ENCODE peak calls at places on chromosomes 1 and 21, in four cellular contexts. G, L, B and Z are unnamed samples.

GRCh38 chr1:201810466-201811216 is 18.3 kb upstream of the IPO9 start:
- DNase-seq in G (no peak), L (no peak), B (no peak), Z (no peak)

GRCh38 chr1:209733409-209734192 is 22.3 kb upstream of the TRAF3IP3 start:
- DNase-seq in G (no peak), L (no peak), B (no peak), Z (no peak)

GRCh38 chr1:11523261-11523660 is 44.3 kb downstream of the DISP3 start:
- DNase-seq in G (no peak), L (no peak), B (no peak), Z (no peak)

GRCh38 chr1:230335861-230336549 is 90.1 kb downstream of the PGBD5 start:
- DNase-seq in G (no peak), L (no peak), B (no peak), Z (no peak)

GRCh38 chr1:246462986-246463385 is 44.1 kb downstream of the SMYD3 start:
- DNase-seq in G (no peak), L (no peak), B (no peak), Z (no peak)

GRCh38 chr1:1437904-1438376 is 2.5 kb downstream of the VWA1 start:
- DNase-seq in G (no peak), L (peak), B (peak), Z (peak)

GRCh38 chr1:94042388-94042787 is 78.6 kb downstream of the ABCA4 start:
- DNase-seq in G (no peak), L (no peak), B (no peak), Z (no peak)

GRCh38 chr1:183877321-183877720 is 72.4 kb downstream of the RGL1 start:
- DNase-seq in G (no peak), L (no peak), B (no peak), Z (no peak)

GRCh38 chr1:184883304-184883815 is 90.9 kb downstream of the NIBAN1 start:
- DNase-seq in G (no peak), L (no peak), B (no peak), Z (no peak)

GRCh38 chr21:45698493-45698947 is 55.0 kb downstream of the PCBP3 start:
- DNase-seq in G (no peak), L (no peak), B (no peak), Z (no peak)
- TF ChIP-seq POLR2AphosphoS5 in G (no peak), L (no peak), B (no peak), Z (no peak)

GRCh38 chr1:117116784-117117130 is 4.8 kb downstream of the TRIM45 start:
- DNase-seq in G (no peak), L (no peak), B (no peak), Z (no peak)
- TF ChIP-seq POLR2A in G (no peak), L (no peak), B (no peak), Z (no peak)

GRCh38 chr1:3482590-3482899 is 28.1 kb downstream of the ARHGEF16 start:
- DNase-seq in G (peak), L (peak), B (no peak), Z (peak)

GRCh38 chr1:3481836-3482589 is 27.5 kb downstream of the ARHGEF16 start:
- DNase-seq in G (no peak), L (no peak), B (no peak), Z (no peak)

GRCh38 chr1:3485016-3485415 is 30.6 kb downstream of the ARHGEF16 start:
- DNase-seq in G (no peak), L (no peak), B (no peak), Z (no peak)

GRCh38 chr1:3483380-3483779 is 28.9 kb downstream of the ARHGEF16 start:
- DNase-seq in G (no peak), L (no peak), B (no peak), Z (no peak)

DNA sequence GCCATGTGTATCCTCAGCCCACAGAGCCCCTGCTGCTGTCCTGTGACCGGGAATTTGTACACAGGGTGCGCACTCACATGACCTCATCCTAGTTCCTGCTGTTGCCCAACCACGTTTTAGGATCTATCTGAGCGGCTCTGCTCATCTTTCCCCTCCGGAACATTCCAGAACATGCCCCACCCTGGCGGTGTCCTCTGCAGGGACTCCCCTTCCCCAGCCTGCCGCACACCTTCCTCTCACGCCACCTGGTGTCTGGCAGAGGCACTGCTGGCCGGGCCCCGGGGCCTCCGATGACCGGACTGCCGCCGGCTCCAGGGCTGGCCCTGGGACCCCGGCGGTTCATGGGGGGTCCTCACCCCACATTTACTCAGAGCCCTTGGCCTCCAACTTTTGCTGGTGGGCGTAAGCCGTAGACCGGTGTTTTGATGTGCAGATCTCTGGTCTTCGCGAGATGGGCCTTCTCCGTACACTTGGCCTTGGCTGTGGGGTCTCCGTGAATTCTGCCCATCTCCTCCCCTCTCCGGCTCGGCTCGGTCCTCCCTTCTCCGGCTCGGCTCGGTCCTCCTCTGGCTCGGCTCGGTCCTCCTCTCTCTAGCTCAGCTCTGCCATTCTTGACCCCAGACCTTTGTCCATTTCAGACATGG is 29.5 kb downstream of the ARHGEF16 start:
- DNase-seq in G (peak), L (peak), B (peak), Z (peak)
- TF ChIP-seq TAF1 in G (no peak), L (no peak), B (no peak), Z (no peak)

DNA sequence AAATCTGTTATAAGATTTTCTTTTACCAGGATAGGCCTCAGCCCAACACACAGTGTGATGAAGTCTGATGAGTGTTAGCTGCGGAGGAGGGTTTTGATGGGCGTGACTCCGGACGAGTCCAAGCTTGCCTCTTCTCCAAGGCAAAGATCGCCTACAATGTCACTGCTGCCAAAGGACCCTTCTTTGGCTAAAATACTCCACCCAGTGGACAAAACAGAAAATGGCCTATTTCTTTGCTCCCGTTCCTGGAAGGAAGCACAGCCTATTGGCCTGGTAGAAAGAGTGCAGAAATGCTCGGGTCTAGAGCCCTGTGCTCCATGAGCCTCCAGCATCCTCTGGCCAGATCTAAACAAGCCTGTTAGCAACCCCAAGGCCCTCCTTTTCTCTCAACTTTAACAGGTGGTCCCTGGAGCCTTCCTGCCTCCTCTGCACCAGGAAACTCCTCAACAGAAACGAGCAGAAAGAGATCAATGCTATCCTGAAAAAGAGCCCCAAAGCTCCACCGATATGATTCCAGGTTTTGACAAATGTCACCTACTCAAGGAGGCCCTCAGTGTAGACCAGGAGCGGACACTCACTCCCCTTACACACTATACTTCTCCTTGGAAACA is 3.4 kb upstream of the CASQ2 start:
- DNase-seq in G (peak), L (peak), B (peak), Z (peak)
- TF ChIP-seq POLR2AphosphoS5 in G (no peak), L (no peak), B (no peak), Z (no peak)

DNA sequence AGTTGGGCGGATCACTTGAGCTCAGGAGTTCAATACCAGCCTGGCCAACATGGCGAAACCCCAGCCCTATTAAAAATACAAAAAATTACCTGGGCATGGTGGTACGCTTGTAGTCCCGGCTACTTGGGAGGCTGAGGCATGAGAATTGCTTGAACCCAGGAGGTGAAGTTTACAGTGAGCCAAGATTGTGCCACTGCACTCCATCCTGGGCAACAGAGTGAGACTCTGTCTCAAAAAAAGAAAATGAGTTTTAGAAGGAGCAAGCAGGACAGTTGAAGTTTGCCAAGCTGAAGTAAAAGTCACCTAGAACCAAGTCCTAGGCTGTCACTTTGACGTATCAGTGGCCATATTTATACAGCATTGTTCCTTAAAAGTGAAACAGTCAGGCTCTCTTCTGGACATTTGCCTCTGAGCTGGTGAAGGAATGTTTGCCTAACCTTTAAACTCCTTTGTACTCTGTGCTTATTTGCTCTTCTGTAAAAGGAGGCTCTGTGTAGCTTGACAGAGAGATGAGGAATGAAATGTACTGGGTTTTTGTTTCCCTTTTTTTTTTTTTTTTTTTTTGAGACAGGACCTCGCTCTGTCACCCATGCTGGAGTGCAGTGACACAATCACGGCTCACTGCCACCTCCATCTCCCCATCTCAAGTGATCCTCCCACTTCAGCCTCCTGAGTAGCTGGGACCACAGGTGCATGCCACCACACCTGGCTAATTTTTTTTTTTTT is 2.8 kb downstream of the RAB4A start:
- DNase-seq in G (no peak), L (no peak), B (peak), Z (no peak)
- TF ChIP-seq POLR2A in G (no peak), L (no peak), B (peak), Z (no peak)

GRCh38 chr1:225650198-225650597 is 2.7 kb downstream of the ENAH start:
- DNase-seq in G (no peak), L (no peak), B (no peak), Z (no peak)

GRCh38 chr1:225652726-225653462 is at the start of gene ENAH:
- DNase-seq in G (peak), L (peak), B (peak), Z (peak)

GRCh38 chr1:225651872-225652725 is 824 bp downstream of the ENAH start:
- DNase-seq in G (no peak), L (peak), B (peak), Z (no peak)

GRCh38 chr1:225653463-225654276 is 747 bp upstream of the ENAH start:
- DNase-seq in G (peak), L (no peak), B (peak), Z (no peak)

GRCh38 chr1:225651376-225651871 is 1.5 kb downstream of the ENAH start:
- DNase-seq in G (no peak), L (no peak), B (no peak), Z (no peak)
- TF ChIP-seq TAF1 in G (no peak), L (no peak), B (no peak), Z (no peak)

DNA sequence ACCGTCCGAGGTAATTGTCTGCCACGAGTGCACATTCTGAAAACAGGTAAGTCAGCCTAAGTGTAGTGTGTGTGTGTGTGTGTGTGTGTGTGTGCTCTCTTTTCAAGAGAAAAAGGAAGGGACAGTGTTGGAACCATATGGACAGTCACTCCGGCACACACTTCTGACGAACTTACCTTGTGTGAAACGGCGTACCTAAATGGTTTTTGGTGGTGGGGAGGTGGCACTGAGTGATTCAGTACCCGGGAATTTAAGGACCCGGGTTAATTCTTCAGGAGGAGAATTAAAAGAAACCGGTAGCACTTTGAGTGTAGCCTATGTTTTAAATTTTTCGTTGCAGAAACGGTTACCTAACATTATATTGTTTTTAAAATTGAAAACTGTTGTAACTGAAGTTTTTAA is 292 bp downstream of the ODR4 start:
- DNase-seq in G (no peak), L (no peak), B (no peak), Z (no peak)
- TF ChIP-seq POLR2AphosphoS5 in G (no peak), L (no peak), B (no peak), Z (no peak)

GRCh38 chr1:85200870-85201339 is at the start of gene SYDE2:
- DNase-seq in G (peak), L (peak), B (peak), Z (peak)
- TF ChIP-seq POLR2A in G (peak), L (peak), B (peak), Z (peak)